ENCODE peak calls at places on chromosomes 11 and 22, in eight cellular contexts. One of them, this sample, is unnamed.

GRCh38 chr22:34113381-34113780 is 193.1 kb upstream of the LARGE1 start:
- DNase-seq in NCI-H2081: no peak
- DNase-seq in HT-29: no peak
- DNase-seq in cerebellar cortex: no peak
- DNase-seq in RPMI8226: no peak
- DNase-seq in cardiac muscle cell: no peak
- DNase-seq in effector CD4-positive, alpha-beta T cell: no peak
- DNase-seq in T-cell: no peak
- DNase-seq in this sample: no peak

GRCh38 chr11:69301491-69302401 is 7.8 kb downstream of the MYEOV start:
- DNase-seq in NCI-H2081: no peak
- DNase-seq in HT-29: peak
- DNase-seq in cerebellar cortex: no peak
- DNase-seq in RPMI8226: no peak
- DNase-seq in cardiac muscle cell: no peak
- DNase-seq in effector CD4-positive, alpha-beta T cell: no peak
- DNase-seq in T-cell: no peak
- DNase-seq in this sample: peak

GRCh38 chr22:37079668-37080171 is 28.2 kb downstream of the KCTD17 start:
- DNase-seq in NCI-H2081: no peak
- DNase-seq in HT-29: no peak
- DNase-seq in cerebellar cortex: no peak
- DNase-seq in RPMI8226: no peak
- DNase-seq in cardiac muscle cell: no peak
- DNase-seq in effector CD4-positive, alpha-beta T cell: peak
- DNase-seq in T-cell: peak
- DNase-seq in this sample: peak

GRCh38 chr11:36023922-36024321 is 80.1 kb downstream of the LDLRAD3 start:
- DNase-seq in NCI-H2081: no peak
- DNase-seq in HT-29: no peak
- DNase-seq in cerebellar cortex: no peak
- DNase-seq in RPMI8226: no peak
- DNase-seq in cardiac muscle cell: no peak
- DNase-seq in effector CD4-positive, alpha-beta T cell: no peak
- DNase-seq in T-cell: no peak
- DNase-seq in this sample: peak

GRCh38 chr11:34053161-34053686 is 1.7 kb downstream of the CAPRIN1 start:
- DNase-seq in NCI-H2081: peak
- DNase-seq in HT-29: peak
- DNase-seq in cerebellar cortex: peak
- DNase-seq in RPMI8226: peak
- DNase-seq in cardiac muscle cell: peak
- DNase-seq in effector CD4-positive, alpha-beta T cell: peak
- DNase-seq in T-cell: peak
- DNase-seq in this sample: peak

GRCh38 chr11:75230621-75231020 is 10.0 kb upstream of the TPBGL start:
- DNase-seq in NCI-H2081: no peak
- DNase-seq in HT-29: no peak
- DNase-seq in cerebellar cortex: no peak
- DNase-seq in RPMI8226: no peak
- DNase-seq in cardiac muscle cell: no peak
- DNase-seq in effector CD4-positive, alpha-beta T cell: no peak
- DNase-seq in T-cell: no peak
- DNase-seq in this sample: no peak

GRCh38 chr11:43582837-43583462 is 97.6 kb upstream of the HSD17B12 start:
- DNase-seq in NCI-H2081: no peak
- DNase-seq in HT-29: no peak
- DNase-seq in cerebellar cortex: peak
- DNase-seq in RPMI8226: no peak
- DNase-seq in cardiac muscle cell: peak
- DNase-seq in effector CD4-positive, alpha-beta T cell: no peak
- DNase-seq in T-cell: no peak
- DNase-seq in this sample: no peak

GRCh38 chr22:37305873-37306272 is 23.6 kb downstream of the CYTH4 start:
- DNase-seq in NCI-H2081: no peak
- DNase-seq in HT-29: no peak
- DNase-seq in cerebellar cortex: no peak
- DNase-seq in RPMI8226: no peak
- DNase-seq in cardiac muscle cell: no peak
- DNase-seq in effector CD4-positive, alpha-beta T cell: no peak
- DNase-seq in T-cell: no peak
- DNase-seq in this sample: no peak

GRCh38 chr22:37275134-37275533 is 7.2 kb upstream of the CYTH4 start:
- DNase-seq in NCI-H2081: no peak
- DNase-seq in HT-29: no peak
- DNase-seq in cerebellar cortex: no peak
- DNase-seq in RPMI8226: no peak
- DNase-seq in cardiac muscle cell: no peak
- DNase-seq in effector CD4-positive, alpha-beta T cell: no peak
- DNase-seq in T-cell: no peak
- DNase-seq in this sample: no peak

GRCh38 chr11:66012946-66013761 is 1.3 kb downstream of the CST6 start:
- DNase-seq in NCI-H2081: no peak
- DNase-seq in HT-29: peak
- DNase-seq in cerebellar cortex: no peak
- DNase-seq in RPMI8226: peak
- DNase-seq in cardiac muscle cell: peak
- DNase-seq in effector CD4-positive, alpha-beta T cell: no peak
- DNase-seq in T-cell: no peak
- DNase-seq in this sample: no peak

GRCh38 chr22:26990503-26991189 is 333.3 kb downstream of the MIAT start:
- DNase-seq in NCI-H2081: no peak
- DNase-seq in HT-29: no peak
- DNase-seq in cerebellar cortex: no peak
- DNase-seq in RPMI8226: no peak
- DNase-seq in cardiac muscle cell: no peak
- DNase-seq in effector CD4-positive, alpha-beta T cell: no peak
- DNase-seq in T-cell: no peak
- DNase-seq in this sample: no peak

GRCh38 chr22:31139066-31139465 is 1.2 kb downstream of the PLA2G3 start:
- DNase-seq in NCI-H2081: no peak
- DNase-seq in HT-29: no peak
- DNase-seq in cerebellar cortex: no peak
- DNase-seq in RPMI8226: no peak
- DNase-seq in cardiac muscle cell: no peak
- DNase-seq in effector CD4-positive, alpha-beta T cell: no peak
- DNase-seq in T-cell: no peak
- DNase-seq in this sample: no peak

This sample was measured in adipocyte.